ENCODE peak calls at places on chromosomes 7 and 10, in four cellular contexts. One of them, this sample, is unnamed.
A peak's percentile ranks its signal among the peaks of the same experiment; 100 is the strongest.

GRCh38 chr7:137886706-137887105 is 39.9 kb upstream of the DGKI start:
- DNase-seq in AG10803: peak; percentile 43
- DNase-seq in upper lobe of right lung: no peak
- DNase-seq in neural progenitor cell: no peak
- DNase-seq in this sample: peak; percentile 58

GRCh38 chr7:34902181-34902580 is 135.1 kb downstream of the DPY19L1 start:
- DNase-seq in AG10803: no peak
- DNase-seq in upper lobe of right lung: no peak
- DNase-seq in neural progenitor cell: peak; percentile 7
- DNase-seq in this sample: no peak

GRCh38 chr10:78780551-78780961 is 288.2 kb upstream of the ZMIZ1 start:
- DNase-seq in AG10803: no peak
- DNase-seq in upper lobe of right lung: peak; percentile 48
- DNase-seq in neural progenitor cell: no peak
- DNase-seq in this sample: no peak

GRCh38 chr7:155456772-155457543 is 971 bp upstream of the EN2 start:
- DNase-seq in AG10803: peak; percentile 33
- DNase-seq in upper lobe of right lung: peak; percentile 80
- DNase-seq in neural progenitor cell: peak; percentile 86
- DNase-seq in this sample: peak; percentile 52

GRCh38 chr10:103885617-103886016 is 30.2 kb upstream of the SH3PXD2A start:
- DNase-seq in AG10803: peak; percentile 82
- DNase-seq in upper lobe of right lung: no peak
- DNase-seq in neural progenitor cell: no peak
- DNase-seq in this sample: peak; percentile 88

GRCh38 chr10:74987339-74988054 is 124.0 kb upstream of the SAMD8 start:
- DNase-seq in AG10803: peak; percentile 80
- DNase-seq in upper lobe of right lung: no peak
- DNase-seq in neural progenitor cell: no peak
- DNase-seq in this sample: no peak

GRCh38 chr7:129650056-129650758 is 38.7 kb downstream of the NRF1 start:
- DNase-seq in AG10803: no peak
- DNase-seq in upper lobe of right lung: no peak
- DNase-seq in neural progenitor cell: no peak
- DNase-seq in this sample: peak; percentile 22

GRCh38 chr10:74333174-74333573 is 182.2 kb downstream of the ADK start:
- DNase-seq in AG10803: peak; percentile 93
- DNase-seq in upper lobe of right lung: no peak
- DNase-seq in neural progenitor cell: no peak
- DNase-seq in this sample: peak; percentile 70

GRCh38 chr10:15374156-15374555 is 3.1 kb upstream of the FAM171A1 start:
- DNase-seq in AG10803: no peak
- DNase-seq in upper lobe of right lung: no peak
- DNase-seq in neural progenitor cell: no peak
- DNase-seq in this sample: no peak

GRCh38 chr7:140673770-140674155 is 1.0 kb downstream of the ADCK2 start:
- DNase-seq in AG10803: no peak
- DNase-seq in upper lobe of right lung: no peak
- DNase-seq in neural progenitor cell: no peak
- DNase-seq in this sample: no peak

GRCh38 chr7:155660059-155660757 is 15.7 kb downstream of the RBM33 start:
- DNase-seq in AG10803: no peak
- DNase-seq in upper lobe of right lung: no peak
- DNase-seq in neural progenitor cell: no peak
- DNase-seq in this sample: no peak

GRCh38 chr7:125643302-125643701 is 713.7 kb upstream of the POT1 start:
- DNase-seq in AG10803: no peak
- DNase-seq in upper lobe of right lung: no peak
- DNase-seq in neural progenitor cell: no peak
- DNase-seq in this sample: no peak

GRCh38 chr7:39949980-39950472 is at the start of gene CDK13:
- DNase-seq in AG10803: peak; percentile 74
- DNase-seq in upper lobe of right lung: peak; percentile 93
- DNase-seq in neural progenitor cell: peak; percentile 88
- DNase-seq in this sample: peak; percentile 74

GRCh38 chr7:39948932-39949928 is 826 bp upstream of the CDK13 start:
- DNase-seq in AG10803: peak; percentile 100
- DNase-seq in upper lobe of right lung: peak; percentile 100
- DNase-seq in neural progenitor cell: peak; percentile 99
- DNase-seq in this sample: peak; percentile 100

GRCh38 chr7:39951943-39952194 is 1.8 kb downstream of the CDK13 start:
- DNase-seq in AG10803: no peak
- DNase-seq in upper lobe of right lung: no peak
- DNase-seq in neural progenitor cell: no peak
- DNase-seq in this sample: peak; percentile 6

GRCh38 chr7:39951156-39951942 is 1.3 kb downstream of the CDK13 start:
- DNase-seq in AG10803: peak; percentile 55
- DNase-seq in upper lobe of right lung: peak; percentile 85
- DNase-seq in neural progenitor cell: peak; percentile 91
- DNase-seq in this sample: peak; percentile 62

GRCh38 chr7:39950473-39951155 is 558 bp downstream of the CDK13 start:
- DNase-seq in AG10803: peak; percentile 49
- DNase-seq in upper lobe of right lung: peak; percentile 87
- DNase-seq in neural progenitor cell: peak; percentile 69
- DNase-seq in this sample: peak; percentile 50
- H3K4me3 ChIP-seq in AG10803: peak overlapping the region; percentile 93
- H3K4me3 ChIP-seq in upper lobe of right lung: peak overlapping the region; percentile 91
- H3K4me3 ChIP-seq in neural progenitor cell: peak overlapping the region; percentile 84
- H3K4me3 ChIP-seq in this sample: peak overlapping the region; percentile 90

DNA sequence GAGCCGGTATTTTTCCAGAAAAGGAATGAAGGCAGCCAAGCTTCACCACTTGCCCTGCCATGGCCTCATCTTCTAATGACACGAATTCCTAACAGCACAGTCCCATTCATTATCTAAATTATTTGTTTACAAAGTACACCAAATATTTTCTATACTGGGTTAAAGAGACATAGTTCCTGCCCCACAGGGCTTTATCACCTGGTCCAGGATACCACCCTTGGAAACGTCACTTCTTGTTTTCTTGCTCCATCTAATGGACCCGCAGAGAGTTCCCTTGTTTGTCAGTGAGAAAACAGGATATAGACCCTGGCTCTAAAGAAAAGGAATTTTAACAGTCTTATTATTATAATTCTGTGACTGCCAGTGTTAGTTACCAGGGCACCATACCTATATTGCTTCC is 1165.4 kb downstream of the GATA3 start:
- DNase-seq in AG10803: no peak
- DNase-seq in upper lobe of right lung: no peak
- DNase-seq in neural progenitor cell: no peak
- DNase-seq in this sample: no peak
- TF ChIP-seq CTCF in AG10803: no peak
- TF ChIP-seq CTCF in upper lobe of right lung: no peak
- TF ChIP-seq CTCF in neural progenitor cell: no peak
- TF ChIP-seq CTCF in this sample: no peak

DNA sequence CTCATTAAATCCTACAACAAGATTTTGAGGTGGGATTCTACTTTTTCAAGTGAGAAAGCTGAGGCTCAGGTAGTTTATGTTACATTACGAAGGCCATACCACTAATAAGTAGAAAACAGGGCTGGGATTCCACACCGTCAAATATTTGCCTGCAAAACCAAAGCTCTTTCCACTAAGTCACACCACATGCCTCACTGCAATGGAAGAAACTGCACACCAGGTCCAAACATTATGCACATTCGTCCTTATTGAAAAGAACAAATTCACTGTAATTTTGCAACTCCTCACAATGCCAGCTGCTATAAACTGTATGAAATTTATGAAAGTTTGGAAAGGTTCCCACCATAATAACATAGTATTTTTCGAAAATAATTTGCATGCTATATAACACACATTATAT is 66.5 kb downstream of the DGKB start:
- DNase-seq in AG10803: no peak
- DNase-seq in upper lobe of right lung: no peak
- DNase-seq in neural progenitor cell: no peak
- DNase-seq in this sample: no peak
- H3K4me3 ChIP-seq in AG10803: no peak overlapping the region
- H3K4me3 ChIP-seq in upper lobe of right lung: no peak overlapping the region
- H3K4me3 ChIP-seq in neural progenitor cell: no peak overlapping the region
- H3K4me3 ChIP-seq in this sample: no peak overlapping the region

GRCh38 chr7:20219062-20219445 is 1.9 kb upstream of the MACC1 start:
- DNase-seq in AG10803: no peak
- DNase-seq in upper lobe of right lung: no peak
- DNase-seq in neural progenitor cell: no peak
- DNase-seq in this sample: no peak

GRCh38 chr7:20216637-20217036 is 547 bp downstream of the MACC1 start:
- DNase-seq in AG10803: no peak
- DNase-seq in upper lobe of right lung: no peak
- DNase-seq in neural progenitor cell: no peak
- DNase-seq in this sample: no peak

GRCh38 chr7:20218261-20218660 is 1.1 kb upstream of the MACC1 start:
- DNase-seq in AG10803: no peak
- DNase-seq in upper lobe of right lung: no peak
- DNase-seq in neural progenitor cell: no peak
- DNase-seq in this sample: no peak

GRCh38 chr7:20219446-20220292 is 2.5 kb upstream of the MACC1 start:
- DNase-seq in AG10803: peak; percentile 67
- DNase-seq in upper lobe of right lung: peak; percentile 79
- DNase-seq in neural progenitor cell: no peak
- DNase-seq in this sample: peak; percentile 96

GRCh38 chr7:20217193-20217948 is at the start of gene MACC1:
- DNase-seq in AG10803: no peak
- DNase-seq in upper lobe of right lung: peak; percentile 80
- DNase-seq in neural progenitor cell: peak; percentile 71
- DNase-seq in this sample: no peak
- TF ChIP-seq CTCF in AG10803: no peak
- TF ChIP-seq CTCF in upper lobe of right lung: peak; percentile 34
- TF ChIP-seq CTCF in neural progenitor cell: peak; percentile 60
- TF ChIP-seq CTCF in this sample: no peak

DNA sequence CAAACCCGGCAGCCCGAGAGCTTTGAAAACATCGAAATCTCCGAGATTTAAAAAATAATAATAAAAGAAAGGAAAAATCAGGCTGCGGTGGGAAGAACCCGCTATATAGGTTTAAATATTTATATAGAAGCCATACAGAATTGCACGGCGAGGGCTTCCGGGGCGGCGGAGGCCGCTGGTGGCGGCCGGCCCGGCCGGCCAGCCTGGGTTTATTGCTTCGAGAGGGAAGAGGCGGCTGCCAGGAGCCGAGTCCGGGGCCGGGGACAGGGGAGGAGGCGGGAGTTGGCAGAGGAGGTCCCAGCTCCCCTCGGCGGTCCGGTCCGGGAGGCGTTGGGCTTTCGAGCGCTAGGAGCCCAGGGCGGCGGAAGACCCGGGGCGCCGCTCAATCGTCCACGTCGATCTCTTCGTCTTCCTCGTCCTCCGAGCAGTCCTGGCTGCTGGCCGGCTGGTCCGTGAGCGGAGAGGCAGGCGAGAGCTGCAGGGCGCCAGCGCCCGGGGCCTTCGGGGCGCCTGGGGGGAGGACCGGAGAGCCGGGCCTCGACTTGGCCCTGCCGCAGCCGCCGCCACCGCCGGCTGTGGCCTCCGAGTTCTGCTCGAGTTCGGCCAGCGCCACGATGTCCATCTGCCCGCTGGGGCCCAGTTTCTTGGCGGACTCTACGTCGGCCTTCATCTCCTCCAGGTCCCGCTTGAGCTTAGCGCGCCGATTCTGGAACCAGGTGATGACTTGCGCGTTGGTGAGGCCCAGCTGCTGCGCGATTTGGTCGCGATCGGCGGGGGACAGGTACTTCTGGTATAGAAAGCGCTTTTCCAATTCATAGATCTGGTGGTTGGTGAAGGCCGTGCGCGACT is 2.2 kb downstream of the LBX1 start:
- DNase-seq in AG10803: no peak
- DNase-seq in upper lobe of right lung: no peak
- DNase-seq in neural progenitor cell: peak; percentile 62
- DNase-seq in this sample: no peak
- H3K4me3 ChIP-seq in AG10803: no peak overlapping the region
- H3K4me3 ChIP-seq in upper lobe of right lung: peak overlapping the region; percentile 34
- H3K4me3 ChIP-seq in neural progenitor cell: no peak overlapping the region
- H3K4me3 ChIP-seq in this sample: no peak overlapping the region

DNA sequence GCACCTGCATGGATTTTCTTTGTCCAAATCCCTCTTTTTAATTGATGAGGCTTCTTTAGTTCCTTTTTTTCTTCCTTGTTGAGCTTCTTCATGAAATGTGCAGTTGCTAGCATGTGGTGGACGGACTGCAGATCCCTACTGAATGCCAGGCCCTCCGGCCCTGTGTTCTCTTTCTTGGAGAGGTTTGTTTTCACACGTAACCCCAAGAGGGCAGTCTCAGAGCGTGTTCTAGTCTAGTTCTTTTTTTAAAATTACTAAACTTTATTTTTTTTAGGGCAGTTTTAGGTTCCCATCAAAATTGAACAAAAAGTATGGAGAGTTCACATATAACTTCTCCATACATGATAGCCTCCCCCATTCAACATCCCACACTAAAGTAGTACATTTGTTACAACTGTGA is 190.0 kb downstream of the CFTR start:
- DNase-seq in AG10803: no peak
- DNase-seq in upper lobe of right lung: no peak
- DNase-seq in neural progenitor cell: peak; percentile 48
- DNase-seq in this sample: no peak
- TF ChIP-seq CTCF in AG10803: no peak
- TF ChIP-seq CTCF in upper lobe of right lung: no peak
- TF ChIP-seq CTCF in neural progenitor cell: peak; percentile 57
- TF ChIP-seq CTCF in this sample: no peak

GRCh38 chr7:143248781-143249354 is 14.4 kb upstream of the GSTK1 start:
- DNase-seq in AG10803: no peak
- DNase-seq in upper lobe of right lung: no peak
- DNase-seq in neural progenitor cell: no peak
- DNase-seq in this sample: no peak
- H3K4me3 ChIP-seq in AG10803: no peak overlapping the region
- H3K4me3 ChIP-seq in upper lobe of right lung: no peak overlapping the region
- H3K4me3 ChIP-seq in neural progenitor cell: no peak overlapping the region
- H3K4me3 ChIP-seq in this sample: no peak overlapping the region

GRCh38 chr7:90579181-90579688 is 16.9 kb upstream of the CDK14 start:
- DNase-seq in AG10803: peak; percentile 95
- DNase-seq in upper lobe of right lung: no peak
- DNase-seq in neural progenitor cell: no peak
- DNase-seq in this sample: peak; percentile 93
- TF ChIP-seq CTCF in AG10803: peak; percentile 22
- TF ChIP-seq CTCF in upper lobe of right lung: no peak
- TF ChIP-seq CTCF in neural progenitor cell: no peak
- TF ChIP-seq CTCF in this sample: peak; percentile 12